ENCODE peak calls at places on chromosomes 4 and X, in seven cellular contexts. C is prostate gland, B is spleen, X is SK-N-MC, E is GM23338, O is Panc1, I is breast epithelium. M is an unnamed sample.

GRCh38 chr4:77599378-77599777 is 6.2 kb upstream of the CXCL13 start:
- DNase-seq in C (no peak), B (no peak), X (no peak), E (peak; percentile 75), O (no peak), I (no peak), M (no peak)

GRCh38 chr4:21885770-21886169 is 62.8 kb downstream of the KCNIP4 start:
- DNase-seq in C (no peak), B (no peak), X (no peak), E (no peak), O (no peak), I (no peak), M (no peak)

GRCh38 chrX:134542485-134542884 is 82.5 kb downstream of the HPRT1 start:
- DNase-seq in C (no peak), B (no peak), X (no peak), E (peak; percentile 46), O (no peak), I (no peak), M (no peak)

GRCh38 chr4:169263791-169264392 is 6.9 kb downstream of the SH3RF1 start:
- DNase-seq in C (no peak), B (no peak), X (no peak), E (no peak), O (no peak), I (no peak), M (no peak)

GRCh38 chr4:113446019-113446418 is 315.5 kb downstream of the CAMK2D start:
- DNase-seq in C (no peak), B (no peak), X (no peak), E (no peak), O (no peak), I (no peak), M (no peak)

GRCh38 chr4:112348488-112349158 is 51.5 kb downstream of the ALPK1 start:
- DNase-seq in C (peak; percentile 69), B (peak; percentile 69), X (peak; percentile 14), E (peak; percentile 75), O (peak; percentile 8), I (peak; percentile 67), M (peak; percentile 74)

GRCh38 chr4:119735136-119735770 is 106.6 kb upstream of the PDE5A start:
- DNase-seq in C (no peak), B (no peak), X (no peak), E (no peak), O (peak; percentile 78), I (no peak), M (no peak)

GRCh38 chr4:165506780-165507305 is 128.0 kb downstream of the CPE start:
- DNase-seq in C (no peak), B (no peak), X (no peak), E (no peak), O (no peak), I (no peak), M (no peak)

GRCh38 chr4:8577972-8578371 is 2.2 kb upstream of the GPR78 start:
- DNase-seq in C (no peak), B (peak; percentile 30), X (no peak), E (no peak), O (no peak), I (no peak), M (no peak)

GRCh38 chr4:53233396-53233795 is 132.5 kb downstream of the SCFD2 start:
- DNase-seq in C (no peak), B (no peak), X (no peak), E (no peak), O (no peak), I (no peak), M (no peak)

GRCh38 chrX:149504226-149504914 is 736 bp downstream of the IDS start:
- DNase-seq in C (no peak), B (peak; percentile 88), X (no peak), E (peak; percentile 56), O (no peak), I (no peak), M (no peak)

GRCh38 chr4:179625391-179625790 is 2183.2 kb upstream of the AGA start:
- DNase-seq in C (no peak), B (no peak), X (peak; percentile 24), E (no peak), O (no peak), I (no peak), M (no peak)

GRCh38 chr4:73275318-73275654 is 16.7 kb upstream of the ANKRD17 start:
- DNase-seq in C (peak; percentile 23), B (no peak), X (no peak), E (no peak), O (no peak), I (no peak), M (no peak)

GRCh38 chrX:13763489-13763888 is 28.9 kb downstream of the OFD1 start:
- DNase-seq in C (peak; percentile 55), B (no peak), X (no peak), E (peak; percentile 21), O (no peak), I (no peak), M (peak; percentile 74)

GRCh38 chr4:7559741-7560376 is 125.1 kb upstream of the PSAPL1 start:
- DNase-seq in C (no peak), B (no peak), X (no peak), E (no peak), O (no peak), I (no peak), M (no peak)

GRCh38 chr4:64125354-64125753 is 283.9 kb downstream of the TECRL start:
- DNase-seq in C (no peak), B (no peak), X (no peak), E (no peak), O (no peak), I (no peak), M (no peak)

GRCh38 chrX:24693453-24694202 is at the start of gene POLA1:
- DNase-seq in C (peak; percentile 82), B (peak; percentile 91), X (peak; percentile 79), E (peak; percentile 94), O (peak; percentile 72), I (peak; percentile 86), M (peak; percentile 91)
- TF ChIP-seq POLR2AphosphoS5 in C (peak; percentile 85), B (peak; percentile 69), X (peak; percentile 53), E (peak; percentile 68), O (no peak), I (no peak), M (no peak)

GRCh38 chrX:139200793-139201192 is 329.7 kb upstream of the F9 start:
- DNase-seq in C (peak; percentile 70), B (no peak), X (no peak), E (no peak), O (no peak), I (no peak), M (no peak)
- TF ChIP-seq POLR2AphosphoS5 in C (peak; percentile 67), B (no peak), X (no peak), E (no peak), O (no peak), I (no peak), M (no peak)

GRCh38 chr4:17013382-17014006 is 115.0 kb upstream of the LDB2 start:
- DNase-seq in C (no peak), B (no peak), X (peak; percentile 76), E (no peak), O (no peak), I (no peak), M (no peak)

GRCh38 chr4:17018013-17018412 is 119.6 kb upstream of the LDB2 start:
- DNase-seq in C (no peak), B (no peak), X (no peak), E (peak; percentile 65), O (no peak), I (no peak), M (no peak)
- TF ChIP-seq POLR2AphosphoS5 in C (no peak), B (no peak), X (no peak), E (no peak), O (no peak), I (no peak), M (no peak)

GRCh38 chrX:107978707-107979307 is 3.4 kb downstream of the TEX13B start:
- DNase-seq in C (no peak), B (no peak), X (no peak), E (peak; percentile 62), O (no peak), I (no peak), M (no peak)
- TF ChIP-seq POLR2AphosphoS5 in C (no peak), B (no peak), X (no peak), E (no peak), O (no peak), I (no peak), M (no peak)

DNA sequence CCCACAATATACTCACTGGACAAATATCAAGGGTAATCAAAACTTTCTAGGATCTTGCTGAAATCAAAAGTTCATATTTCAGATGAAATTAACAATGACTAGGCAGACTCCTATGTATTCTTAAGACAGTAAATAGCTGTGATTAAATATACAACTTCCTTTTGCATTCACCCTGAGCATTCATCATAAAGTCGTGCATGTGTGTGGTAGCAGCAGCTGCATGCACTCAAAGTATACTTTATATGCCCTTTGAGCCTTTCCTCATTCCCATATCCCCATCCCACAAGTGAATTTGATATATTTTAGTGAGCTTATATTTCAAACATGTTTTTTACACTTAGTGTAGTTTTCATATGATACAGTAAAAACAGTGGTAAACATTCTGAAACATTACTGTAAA is 958.9 kb downstream of the C4orf33 start:
- DNase-seq in C (no peak), B (no peak), X (no peak), E (no peak), O (no peak), I (no peak), M (no peak)
- TF ChIP-seq POLR2AphosphoS5 in C (no peak), B (no peak), X (no peak), E (no peak), O (no peak), I (no peak), M (no peak)

GRCh38 chr4:26579169-26579568 is 4.7 kb upstream of the TBC1D19 start:
- DNase-seq in C (no peak), B (no peak), X (no peak), E (no peak), O (no peak), I (no peak), M (no peak)

GRCh38 chr4:26589699-26590098 is 5.8 kb downstream of the TBC1D19 start:
- DNase-seq in C (no peak), B (no peak), X (no peak), E (peak; percentile 24), O (no peak), I (no peak), M (no peak)

GRCh38 chr4:26584725-26585124 is 841 bp downstream of the TBC1D19 start:
- DNase-seq in C (no peak), B (no peak), X (no peak), E (no peak), O (no peak), I (no peak), M (no peak)

GRCh38 chr4:26583538-26583864 is 383 bp upstream of the TBC1D19 start:
- DNase-seq in C (no peak), B (no peak), X (no peak), E (no peak), O (no peak), I (no peak), M (no peak)

DNA sequence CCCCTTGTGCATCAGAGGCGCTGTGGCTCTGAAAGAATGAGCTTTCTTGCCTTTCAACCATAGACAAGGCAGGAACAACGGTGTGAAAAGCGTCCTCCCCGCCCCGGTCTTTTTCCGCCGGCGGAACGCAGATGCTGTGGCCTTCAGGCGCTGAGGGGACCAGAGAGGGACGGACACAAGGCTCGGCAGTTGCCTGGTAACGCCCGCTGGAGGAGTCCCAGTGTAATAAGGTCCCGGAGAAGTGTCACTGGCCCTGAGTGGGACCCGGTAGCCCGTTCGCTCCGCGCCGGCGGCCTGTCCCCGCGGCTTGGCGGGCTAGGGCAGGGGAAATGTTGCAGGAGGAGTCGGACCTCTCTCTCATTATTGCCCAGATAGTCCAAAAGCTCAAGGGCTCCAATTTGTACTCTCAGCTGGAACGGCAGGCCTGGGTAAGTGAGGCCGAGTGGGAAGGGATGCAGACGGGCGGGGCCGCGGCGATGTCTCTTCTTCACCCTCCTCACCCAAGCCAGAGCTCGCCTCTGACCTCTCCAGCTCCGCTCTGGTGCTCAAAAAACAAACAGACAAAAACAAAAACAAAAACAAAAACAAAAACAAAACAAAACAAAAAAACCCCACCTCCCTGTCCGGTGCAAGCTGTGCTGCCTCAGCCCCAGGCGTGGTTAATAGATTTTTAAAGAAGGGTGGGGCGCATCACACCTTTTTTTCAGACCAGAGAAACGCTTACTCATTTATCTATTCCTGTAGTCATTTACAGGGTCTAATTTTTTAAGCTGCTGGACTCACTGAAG is at the start of gene TBC1D19:
- DNase-seq in C (peak; percentile 83), B (peak; percentile 97), X (no peak), E (peak; percentile 92), O (peak; percentile 39), I (peak; percentile 86), M (peak; percentile 91)
- TF ChIP-seq POLR2AphosphoS5 in C (peak; percentile 84), B (peak; percentile 83), X (no peak), E (peak; percentile 74), O (no peak), I (peak; percentile 39), M (no peak)

M was measured in suprapubic skin.